ENCODE peak calls at places on chromosomes 2 and 18, in four cellular contexts. S is tibial nerve, V is endodermal cell, T is IMR-90. I is an unnamed sample. For H3K27me3 and H3K9me3, the result is how much of the 10 kb centered on the place peaks cover.

GRCh38 chr2:224847961-224848850 is 132.0 kb upstream of the CCDC195 start:
- DNase-seq in S (no peak), V (no peak), T (peak), I (peak)

GRCh38 chr2:44778671-44779476 is 162.6 kb upstream of the SIX3 start:
- DNase-seq in S (no peak), V (peak), T (no peak), I (no peak)

GRCh38 chr2:119910566-119910965 is 102.3 kb upstream of the EPB41L5 start:
- DNase-seq in S (no peak), V (no peak), T (no peak), I (no peak)

GRCh38 chr2:69100220-69100723 is 87.3 kb downstream of the ANTXR1 start:
- DNase-seq in S (no peak), V (no peak), T (peak), I (peak)

GRCh38 chr2:150561076-150561475 is 73.6 kb upstream of the RND3 start:
- DNase-seq in S (no peak), V (no peak), T (no peak), I (no peak)

GRCh38 chr2:58240595-58240937 is 559 bp downstream of the FANCL start:
- DNase-seq in S (no peak), V (no peak), T (no peak), I (no peak)

GRCh38 chr2:113795405-113795920 is 39.0 kb upstream of the SLC35F5 start:
- DNase-seq in S (no peak), V (no peak), T (peak), I (no peak)

GRCh38 chr2:17571681-17572080 is 31.2 kb downstream of the VSNL1 start:
- DNase-seq in S (no peak), V (no peak), T (no peak), I (no peak)

GRCh38 chr2:70503896-70504295 is 49.7 kb downstream of the TGFA start:
- DNase-seq in S (no peak), V (no peak), T (no peak), I (no peak)

GRCh38 chr2:233178994-233179847 is 72.3 kb upstream of the ATG16L1 start:
- DNase-seq in S (no peak), V (no peak), T (no peak), I (no peak)

GRCh38 chr2:216583157-216583556 is 50.1 kb upstream of the IGFBP2 start:
- DNase-seq in S (no peak), V (no peak), T (peak), I (no peak)

GRCh38 chr18:74396252-74397204 is 60.6 kb downstream of the DIPK1C start:
- DNase-seq in S (no peak), V (no peak), T (no peak), I (no peak)

GRCh38 chr2:239660390-239661228 is 259.8 kb upstream of the HDAC4 start:
- DNase-seq in S (no peak), V (no peak), T (no peak), I (no peak)

GRCh38 chr2:73284296-73285161 is at the start of gene FBXO41:
- DNase-seq in S (no peak), V (peak), T (peak), I (no peak)

GRCh38 chr18:396571-396970 is 103.9 kb downstream of the COLEC12 start:
- DNase-seq in S (no peak), V (no peak), T (no peak), I (no peak)

GRCh38 chr2:10490806-10491291 is 42.7 kb upstream of the ODC1 start:
- DNase-seq in S (no peak), V (no peak), T (no peak), I (peak)

GRCh38 chr2:141260895-141261294 is 869.9 kb downstream of the LRP1B start:
- DNase-seq in S (no peak), V (no peak), T (no peak), I (no peak)

GRCh38 chr18:58051765-58052460 is 7.9 kb downstream of the NEDD4L start:
- DNase-seq in S (no peak), V (no peak), T (peak), I (no peak)

GRCh38 chr2:38407111-38407682 is 30.1 kb upstream of the ATL2 start:
- DNase-seq in S (no peak), V (peak), T (no peak), I (no peak)

GRCh38 chr2:212015588-212015987 is 523.0 kb downstream of the ERBB4 start:
- DNase-seq in S (no peak), V (no peak), T (no peak), I (no peak)

GRCh38 chr2:149562304-149562703 is 25.3 kb downstream of the MMADHC start:
- DNase-seq in S (no peak), V (no peak), T (peak), I (no peak)

GRCh38 chr18:8818982-8819381 is 113.6 kb downstream of the MTCL1 start:
- DNase-seq in S (no peak), V (no peak), T (no peak), I (no peak)

GRCh38 chr2:239858179-239858578 is 167.0 kb downstream of the NDUFA10 start:
- DNase-seq in S (no peak), V (peak), T (no peak), I (no peak)

GRCh38 chr2:207162319-207162718 is 3.4 kb downstream of the KLF7 start:
- DNase-seq in S (no peak), V (no peak), T (no peak), I (no peak)
- H3K4me3 ChIP-seq in S (peak), V (peak), T (peak), I (peak)

DNA sequence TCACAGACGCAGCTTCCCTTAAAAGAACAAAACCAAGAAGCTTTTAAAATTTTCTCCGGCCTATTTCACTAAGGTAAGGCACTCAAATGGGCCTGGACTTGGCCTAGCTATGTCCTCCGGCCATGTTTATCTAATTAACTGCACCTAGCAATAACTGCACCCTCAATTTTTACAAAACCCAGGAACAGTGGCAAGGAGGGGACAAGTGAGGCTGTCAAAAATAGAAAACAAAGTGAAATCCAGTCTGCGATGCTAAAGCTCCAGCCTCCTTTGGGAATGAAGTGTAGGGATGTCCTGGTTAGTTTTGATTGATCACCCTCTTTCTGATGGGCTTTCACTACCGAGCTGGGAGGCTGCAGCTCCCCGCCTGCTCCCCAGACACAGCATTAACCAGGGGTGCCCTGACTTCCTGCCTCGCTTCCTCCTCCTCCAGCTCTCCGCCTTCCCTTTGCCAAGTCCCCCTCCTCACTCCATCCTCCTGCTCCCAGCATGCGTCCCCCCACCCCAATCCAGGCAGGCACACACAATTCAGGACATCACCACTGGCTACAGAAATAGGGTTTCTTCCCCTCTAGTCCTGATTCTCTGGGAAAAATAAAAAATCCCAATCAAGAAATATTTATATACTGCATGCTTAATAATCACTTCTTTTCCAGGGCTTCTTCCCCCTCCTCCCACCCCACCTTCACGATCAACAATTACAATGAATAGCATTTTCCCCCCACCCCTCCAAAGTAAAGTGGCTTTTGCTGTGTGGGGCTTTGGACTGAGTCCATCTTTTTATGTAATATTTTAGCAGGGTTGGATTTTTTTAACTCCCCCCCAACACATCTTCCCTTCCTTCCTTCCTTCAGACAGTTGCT is 3.4 kb upstream of the POU3F3 start:
- DNase-seq in S (no peak), V (peak), T (no peak), I (no peak)
- H3K27me3 ChIP-seq in S (half or more), V (half or more), T (half or more), I (under half)

GRCh38 chr2:102147935-102148334 is 5.4 kb downstream of the IL1R1 start:
- DNase-seq in S (no peak), V (no peak), T (peak), I (peak)
- H3K9me3 ChIP-seq in S (half or more), V (under half), T (under half), I (under half)

DNA sequence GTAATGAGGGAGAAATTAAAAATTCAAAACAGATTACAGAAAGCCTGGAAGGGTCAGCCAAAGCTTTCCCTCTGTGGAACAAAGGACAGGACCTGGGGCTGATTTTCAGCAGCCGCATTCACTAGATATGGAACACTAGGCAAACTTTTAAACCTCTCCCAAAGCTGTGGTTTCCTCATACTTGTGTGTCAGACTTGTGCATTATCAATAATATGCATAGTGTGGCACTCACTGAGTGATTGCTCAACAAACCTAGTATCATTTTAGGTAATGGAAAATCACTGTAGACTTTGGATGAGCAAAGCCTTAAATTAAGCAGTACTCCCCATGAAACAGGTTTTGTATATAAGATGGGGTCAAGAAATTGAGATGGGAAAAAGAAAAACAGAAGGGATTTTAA is 26.3 kb upstream of the IKZF2 start:
- DNase-seq in S (no peak), V (no peak), T (no peak), I (no peak)
- H3K4me3 ChIP-seq in S (no peak), V (no peak), T (no peak), I (no peak)

DNA sequence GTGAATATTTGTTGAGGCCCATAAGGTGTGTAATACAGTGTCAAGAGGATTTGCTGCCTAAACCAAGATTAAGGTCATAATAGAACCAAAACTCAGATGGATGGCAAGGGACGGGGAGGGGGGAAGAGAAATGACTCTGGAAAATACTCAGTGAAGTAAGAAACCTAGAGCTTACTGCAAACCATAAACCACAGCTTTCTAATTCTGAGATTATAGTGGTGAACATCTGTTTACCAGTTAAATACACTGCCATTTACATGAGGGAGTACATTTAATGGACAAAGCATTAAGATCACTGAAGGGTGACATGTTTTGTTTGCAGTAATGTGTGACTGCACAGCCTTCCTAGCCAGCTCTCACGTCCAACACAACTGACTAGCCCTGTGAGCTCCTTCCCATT is 19.8 kb downstream of the EVX2 start:
- DNase-seq in S (no peak), V (no peak), T (no peak), I (no peak)
- H3K27me3 ChIP-seq in S (half or more), V (under half), T (under half), I (under half)

I was measured in tibial artery.